ENCODE peak calls at places on chromosomes 2 and 18, in nine cellular contexts. V is fibroblast of lung, J is keratinocyte, K is GM06990, R is endodermal cell, I is breast epithelium, G is MM.1S, E is psoas muscle, O is kidney epithelial cell. D is an unnamed sample. For H3K36me3, the result is how much of the 10 kb centered on the place peaks cover.

GRCh38 chr18:21597616-21598015 is 2.9 kb downstream of the ESCO1 start:
- DNase-seq in V (no peak), J (no peak), K (no peak), R (no peak), I (no peak), G (no peak), E (no peak), O (no peak), D (no peak)

GRCh38 chr2:196849895-196850294 is 40.7 kb upstream of the C2orf66 start:
- DNase-seq in V (peak), J (no peak), K (no peak), R (peak), I (no peak), G (no peak), E (no peak), O (peak), D (no peak)

GRCh38 chr18:56358608-56359007 is 279.8 kb downstream of the TXNL1 start:
- DNase-seq in V (no peak), J (no peak), K (no peak), R (no peak), I (no peak), G (no peak), E (no peak), O (no peak), D (no peak)

GRCh38 chr2:100921685-100922161 is 80.4 kb upstream of the RPL31 start:
- DNase-seq in V (peak), J (no peak), K (no peak), R (no peak), I (no peak), G (no peak), E (no peak), O (no peak), D (no peak)

GRCh38 chr2:134845719-134846118 is 7.3 kb downstream of the ACMSD start:
- DNase-seq in V (peak), J (no peak), K (no peak), R (no peak), I (no peak), G (no peak), E (no peak), O (peak), D (no peak)

GRCh38 chr18:5600376-5601071 is 56.7 kb upstream of the EPB41L3 start:
- DNase-seq in V (peak), J (no peak), K (no peak), R (no peak), I (no peak), G (peak), E (no peak), O (no peak), D (no peak)

GRCh38 chr2:212530991-212531390 is 7.6 kb downstream of the ERBB4 start:
- DNase-seq in V (no peak), J (no peak), K (no peak), R (no peak), I (no peak), G (no peak), E (no peak), O (no peak), D (no peak)

GRCh38 chr18:10361660-10362059 is 92.8 kb upstream of the APCDD1 start:
- DNase-seq in V (no peak), J (no peak), K (no peak), R (no peak), I (no peak), G (no peak), E (no peak), O (no peak), D (no peak)

GRCh38 chr2:239351687-239352086 is 49.1 kb downstream of the HDAC4 start:
- DNase-seq in V (no peak), J (no peak), K (no peak), R (no peak), I (no peak), G (no peak), E (no peak), O (no peak), D (no peak)

GRCh38 chr2:20676353-20677215 is 9.6 kb downstream of the GDF7 start:
- DNase-seq in V (no peak), J (no peak), K (peak), R (peak), I (no peak), G (peak), E (no peak), O (no peak), D (no peak)

GRCh38 chr18:57771626-57772025 is 31.5 kb downstream of the ATP8B1 start:
- DNase-seq in V (no peak), J (no peak), K (no peak), R (no peak), I (no peak), G (no peak), E (no peak), O (no peak), D (no peak)

GRCh38 chr18:34283506-34283905 is 58.8 kb upstream of the NOL4 start:
- DNase-seq in V (no peak), J (no peak), K (no peak), R (peak), I (no peak), G (no peak), E (no peak), O (no peak), D (no peak)

GRCh38 chr18:12306752-12307151 is 1.3 kb upstream of the TUBB6 start:
- DNase-seq in V (no peak), J (no peak), K (no peak), R (no peak), I (no peak), G (no peak), E (no peak), O (no peak), D (peak)

GRCh38 chr2:191677091-191677645 is 768 bp upstream of the NABP1 start:
- DNase-seq in V (peak), J (no peak), K (peak), R (no peak), I (no peak), G (peak), E (no peak), O (peak), D (peak)

GRCh38 chr2:219459460-219460311 is 25.0 kb downstream of the SPEG start:
- DNase-seq in V (peak), J (no peak), K (peak), R (peak), I (no peak), G (no peak), E (peak), O (no peak), D (peak)

GRCh38 chr2:20592106-20593071 is 58.5 kb downstream of the HS1BP3 start:
- DNase-seq in V (no peak), J (peak), K (no peak), R (peak), I (peak), G (no peak), E (peak), O (no peak), D (no peak)

GRCh38 chr2:212539145-212539880 is 711 bp upstream of the ERBB4 start:
- DNase-seq in V (peak), J (no peak), K (no peak), R (peak), I (peak), G (no peak), E (peak), O (no peak), D (no peak)

GRCh38 chr18:10376735-10377134 is 77.7 kb upstream of the APCDD1 start:
- DNase-seq in V (no peak), J (no peak), K (no peak), R (no peak), I (no peak), G (no peak), E (no peak), O (no peak), D (no peak)

GRCh38 chr2:112725545-112726457 is 5.0 kb downstream of the NT5DC4 start:
- DNase-seq in V (no peak), J (peak), K (peak), R (peak), I (no peak), G (no peak), E (no peak), O (no peak), D (no peak)

GRCh38 chr2:174778479-174778962 is 14.2 kb upstream of the CHRNA1 start:
- DNase-seq in V (peak), J (no peak), K (peak), R (no peak), I (no peak), G (no peak), E (no peak), O (peak), D (peak)

GRCh38 chr18:11817229-11817628 is 34.0 kb upstream of the CHMP1B start:
- DNase-seq in V (no peak), J (no peak), K (no peak), R (no peak), I (no peak), G (no peak), E (no peak), O (no peak), D (no peak)

GRCh38 chr2:59584958-59585357 is 968.5 kb downstream of the BCL11A start:
- DNase-seq in V (no peak), J (no peak), K (no peak), R (peak), I (no peak), G (peak), E (no peak), O (no peak), D (no peak)

GRCh38 chr2:40554665-40555294 is 102.9 kb upstream of the SLC8A1 start:
- DNase-seq in V (peak), J (no peak), K (no peak), R (peak), I (no peak), G (peak), E (peak), O (peak), D (peak)

GRCh38 chr2:239768907-239769573 is 256.1 kb downstream of the NDUFA10 start:
- DNase-seq in V (no peak), J (no peak), K (no peak), R (no peak), I (peak), G (no peak), E (no peak), O (no peak), D (no peak)

GRCh38 chr2:239156516-239157265 is 244.1 kb downstream of the HDAC4 start:
- DNase-seq in V (no peak), J (no peak), K (no peak), R (peak), I (peak), G (no peak), E (peak), O (no peak), D (no peak)

GRCh38 chr2:11742702-11743530 is 3.5 kb upstream of the LPIN1 start:
- DNase-seq in V (no peak), J (no peak), K (no peak), R (no peak), I (no peak), G (no peak), E (peak), O (no peak), D (no peak)

GRCh38 chr2:119483896-119484718 is 40.2 kb downstream of the SCTR start:
- DNase-seq in V (no peak), J (no peak), K (no peak), R (peak), I (no peak), G (no peak), E (no peak), O (no peak), D (peak)

GRCh38 chr2:118971245-118972122 is 29.5 kb downstream of the MARCO start:
- DNase-seq in V (no peak), J (peak), K (no peak), R (peak), I (no peak), G (no peak), E (no peak), O (no peak), D (no peak)

GRCh38 chr18:41543815-41544214 is 411.2 kb upstream of the PIK3C3 start:
- DNase-seq in V (no peak), J (no peak), K (no peak), R (no peak), I (no peak), G (no peak), E (no peak), O (no peak), D (no peak)

GRCh38 chr18:58785171-58785805 is 79.4 kb upstream of the ZNF532 start:
- DNase-seq in V (peak), J (peak), K (no peak), R (peak), I (peak), G (no peak), E (no peak), O (peak), D (no peak)
- TF ChIP-seq CTCF in V (no peak), J (peak), K (no peak), R (peak), I (peak), G (no peak), E (no peak), O (peak), D (no peak)

GRCh38 chr2:37143986-37144385 is 12.8 kb downstream of the EIF2AK2 start:
- DNase-seq in V (peak), J (no peak), K (no peak), R (no peak), I (no peak), G (no peak), E (no peak), O (no peak), D (no peak)
- H3K36me3 ChIP-seq in V (under half), J (under half), K (under half), R (half or more), I (under half), G (under half), E (half or more), O (under half), D (half or more)

GRCh38 chr2:218074031-218074430 is 5.0 kb downstream of the RUFY4 start:
- DNase-seq in V (no peak), J (no peak), K (no peak), R (peak), I (no peak), G (peak), E (no peak), O (no peak), D (peak)
- TF ChIP-seq CTCF in V (peak), J (peak), K (peak), R (peak), I (no peak), G (peak), E (peak), O (peak), D (peak)

DNA sequence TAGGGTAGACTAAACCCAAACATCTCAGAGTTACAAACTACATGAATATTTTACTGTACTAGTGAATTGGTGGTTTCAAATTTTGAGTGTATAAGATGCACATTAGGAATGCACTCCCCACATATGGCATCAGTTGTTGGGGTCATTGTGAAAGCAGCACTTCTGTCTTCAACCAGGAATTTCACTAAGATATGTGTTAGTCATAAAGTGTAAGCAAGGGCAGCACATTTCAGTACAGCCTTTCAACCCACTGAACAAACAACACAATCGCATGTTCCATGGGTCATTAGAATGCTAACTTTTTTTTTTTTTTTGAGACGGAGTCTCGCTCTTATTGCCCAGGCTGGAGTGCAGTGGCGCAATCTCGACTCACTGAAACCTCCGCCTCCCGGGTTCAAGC is 164.1 kb upstream of the MAP2 start:
- DNase-seq in V (no peak), J (no peak), K (no peak), R (no peak), I (no peak), G (no peak), E (no peak), O (no peak), D (no peak)
- H3K36me3 ChIP-seq in V (under half), J (under half), K (under half), R (under half), I (under half), G (under half), E (under half), O (under half), D (under half)

GRCh38 chr2:222964632-222965031 is 87.4 kb upstream of the KCNE4 start:
- DNase-seq in V (no peak), J (no peak), K (no peak), R (no peak), I (no peak), G (no peak), E (no peak), O (no peak), D (no peak)

GRCh38 chr2:222960126-222960525 is 91.9 kb upstream of the KCNE4 start:
- DNase-seq in V (no peak), J (no peak), K (no peak), R (no peak), I (no peak), G (no peak), E (no peak), O (no peak), D (no peak)

DNA sequence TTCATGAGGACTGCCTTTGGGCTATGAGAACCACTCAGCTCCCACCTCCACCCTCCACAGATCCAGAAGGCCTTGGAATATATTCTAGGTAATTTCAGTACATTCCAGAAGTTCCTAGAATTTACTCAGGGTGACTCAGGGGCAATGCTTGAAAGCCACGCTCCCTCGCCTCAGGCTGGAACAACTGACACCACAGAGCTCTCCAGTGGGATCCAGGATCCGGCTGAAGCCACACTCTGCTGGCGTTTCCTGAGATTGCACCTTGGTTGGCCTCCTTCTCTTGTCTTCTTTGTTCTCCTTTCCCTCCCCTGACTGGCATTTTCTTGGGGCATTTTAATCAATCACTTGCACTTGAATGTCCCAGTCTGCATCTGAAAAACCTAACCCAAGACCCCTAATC is 92.6 kb upstream of the KCNE4 start:
- DNase-seq in V (peak), J (peak), K (no peak), R (peak), I (no peak), G (no peak), E (no peak), O (peak), D (no peak)
- TF ChIP-seq CTCF in V (no peak), J (peak), K (no peak), R (peak), I (no peak), G (no peak), E (no peak), O (peak), D (no peak)

DNA sequence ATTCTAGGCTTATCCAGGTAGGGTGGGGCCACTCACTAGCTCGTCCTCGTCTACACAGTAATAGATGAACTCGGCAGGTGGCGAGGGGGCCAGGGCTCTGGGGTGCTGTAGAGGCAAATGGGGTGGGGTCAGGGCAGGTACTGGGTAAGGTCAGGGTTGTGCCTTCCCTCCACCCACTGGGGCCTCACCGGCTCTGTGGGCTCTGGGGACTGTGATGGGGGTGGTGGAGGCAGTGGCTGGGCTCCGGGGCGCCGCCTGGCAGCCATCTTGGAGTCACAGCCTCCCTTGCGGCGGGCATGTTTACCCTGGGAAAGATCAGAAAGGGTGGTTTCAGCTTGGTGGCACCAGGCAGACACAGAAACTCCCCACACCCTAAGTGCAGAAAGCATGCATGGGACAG is 6.4 kb downstream of the MBD1 start:
- DNase-seq in V (no peak), J (no peak), K (no peak), R (no peak), I (no peak), G (no peak), E (no peak), O (no peak), D (no peak)
- H3K36me3 ChIP-seq in V (under half), J (half or more), K (half or more), R (half or more), I (under half), G (under half), E (half or more), O (under half), D (half or more)

GRCh38 chr2:233836359-233836758 is 18.0 kb downstream of the HJURP start:
- DNase-seq in V (no peak), J (no peak), K (no peak), R (peak), I (no peak), G (no peak), E (no peak), O (no peak), D (no peak)
- TF ChIP-seq CTCF in V (no peak), J (no peak), K (no peak), R (no peak), I (no peak), G (no peak), E (no peak), O (no peak), D (no peak)

GRCh38 chr2:17690776-17691175 is 62.8 kb downstream of the SMC6 start:
- DNase-seq in V (no peak), J (no peak), K (no peak), R (no peak), I (no peak), G (no peak), E (no peak), O (no peak), D (no peak)
- H3K36me3 ChIP-seq in V (under half), J (under half), K (under half), R (half or more), I (under half), G (under half), E (half or more), O (under half), D (under half)

DNA sequence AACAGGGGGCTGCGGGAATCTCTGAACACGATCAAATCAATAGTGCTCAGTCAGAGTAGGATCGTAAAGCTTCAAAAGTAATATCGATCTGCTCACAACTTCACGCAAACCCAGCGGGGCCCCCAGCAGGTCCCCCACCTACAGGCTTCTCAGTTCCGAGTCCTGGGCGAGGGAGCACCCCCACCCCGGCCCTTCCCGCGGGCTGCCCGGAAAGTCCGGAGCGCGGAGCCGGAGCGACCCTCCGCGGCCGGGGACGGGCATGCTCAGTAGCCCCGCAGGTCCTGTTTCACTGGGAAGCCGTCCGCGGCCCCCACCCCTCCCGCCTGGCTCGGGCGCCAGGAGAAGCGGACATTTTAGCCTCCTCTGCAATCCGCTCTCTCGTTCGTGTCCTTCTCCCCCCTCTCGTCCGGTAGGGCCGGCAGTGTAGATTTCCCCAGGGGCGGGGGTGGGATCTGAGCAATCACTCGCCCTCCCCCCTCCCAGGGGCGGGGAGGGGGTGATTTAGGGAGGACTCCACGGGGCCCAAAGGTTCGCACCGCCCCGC is 3.3 kb upstream of the SPRED2 start:
- DNase-seq in V (peak), J (no peak), K (peak), R (peak), I (peak), G (peak), E (peak), O (no peak), D (peak)
- TF ChIP-seq CTCF in V (no peak), J (no peak), K (no peak), R (no peak), I (no peak), G (no peak), E (peak), O (no peak), D (peak)

D was measured in right atrium auricular region.